ENCODE peak calls at places on chromosomes 2 and 18, in six cellular contexts. One of them, this sample, is unnamed.

GRCh38 chr2:39281391-39281790 is 37.6 kb upstream of the CDKL4 start:
- DNase-seq in tibial artery: no peak
- DNase-seq in HS-5: no peak
- DNase-seq in posterior cingulate gyrus: no peak
- DNase-seq in activated T-helper 1 cell treated with Interleukin-2 at 50 U/mL for 16 hours: no peak
- DNase-seq in activated CD4-positive, alpha-beta T cell treated with anti-CD3 and anti-CD28 coated beads, Interleukin-2, amount 50 U/mL, for 1 hour: no peak
- DNase-seq in this sample: no peak

GRCh38 chr2:187499941-187500532 is 52.0 kb upstream of the CALCRL start:
- DNase-seq in tibial artery: peak
- DNase-seq in HS-5: peak
- DNase-seq in posterior cingulate gyrus: peak
- DNase-seq in activated T-helper 1 cell treated with Interleukin-2 at 50 U/mL for 16 hours: no peak
- DNase-seq in activated CD4-positive, alpha-beta T cell treated with anti-CD3 and anti-CD28 coated beads, Interleukin-2, amount 50 U/mL, for 1 hour: no peak
- DNase-seq in this sample: no peak

GRCh38 chr2:232486558-232487384 is 863 bp downstream of the ECEL1 start:
- DNase-seq in tibial artery: no peak
- DNase-seq in HS-5: no peak
- DNase-seq in posterior cingulate gyrus: no peak
- DNase-seq in activated T-helper 1 cell treated with Interleukin-2 at 50 U/mL for 16 hours: no peak
- DNase-seq in activated CD4-positive, alpha-beta T cell treated with anti-CD3 and anti-CD28 coated beads, Interleukin-2, amount 50 U/mL, for 1 hour: no peak
- DNase-seq in this sample: peak

GRCh38 chr18:58225101-58225500 is 181.1 kb downstream of the NEDD4L start:
- DNase-seq in tibial artery: no peak
- DNase-seq in HS-5: no peak
- DNase-seq in posterior cingulate gyrus: no peak
- DNase-seq in activated T-helper 1 cell treated with Interleukin-2 at 50 U/mL for 16 hours: no peak
- DNase-seq in activated CD4-positive, alpha-beta T cell treated with anti-CD3 and anti-CD28 coated beads, Interleukin-2, amount 50 U/mL, for 1 hour: no peak
- DNase-seq in this sample: no peak

GRCh38 chr2:146602383-146602782 is 1242.4 kb upstream of the ACVR2A start:
- DNase-seq in tibial artery: no peak
- DNase-seq in HS-5: peak
- DNase-seq in posterior cingulate gyrus: no peak
- DNase-seq in activated T-helper 1 cell treated with Interleukin-2 at 50 U/mL for 16 hours: no peak
- DNase-seq in activated CD4-positive, alpha-beta T cell treated with anti-CD3 and anti-CD28 coated beads, Interleukin-2, amount 50 U/mL, for 1 hour: no peak
- DNase-seq in this sample: no peak

GRCh38 chr2:195559431-195559914 is 97.6 kb upstream of the SLC39A10 start:
- DNase-seq in tibial artery: no peak
- DNase-seq in HS-5: peak
- DNase-seq in posterior cingulate gyrus: no peak
- DNase-seq in activated T-helper 1 cell treated with Interleukin-2 at 50 U/mL for 16 hours: peak
- DNase-seq in activated CD4-positive, alpha-beta T cell treated with anti-CD3 and anti-CD28 coated beads, Interleukin-2, amount 50 U/mL, for 1 hour: peak
- DNase-seq in this sample: no peak

GRCh38 chr2:219073413-219074129 is 12.8 kb upstream of the IHH start:
- DNase-seq in tibial artery: no peak
- DNase-seq in HS-5: peak
- DNase-seq in posterior cingulate gyrus: no peak
- DNase-seq in activated T-helper 1 cell treated with Interleukin-2 at 50 U/mL for 16 hours: no peak
- DNase-seq in activated CD4-positive, alpha-beta T cell treated with anti-CD3 and anti-CD28 coated beads, Interleukin-2, amount 50 U/mL, for 1 hour: no peak
- DNase-seq in this sample: no peak

GRCh38 chr2:201966691-201967388 is 66.8 kb upstream of the FZD7 start:
- DNase-seq in tibial artery: no peak
- DNase-seq in HS-5: no peak
- DNase-seq in posterior cingulate gyrus: no peak
- DNase-seq in activated T-helper 1 cell treated with Interleukin-2 at 50 U/mL for 16 hours: no peak
- DNase-seq in activated CD4-positive, alpha-beta T cell treated with anti-CD3 and anti-CD28 coated beads, Interleukin-2, amount 50 U/mL, for 1 hour: no peak
- DNase-seq in this sample: no peak

GRCh38 chr2:235570966-235571692 is 77.3 kb downstream of the AGAP1 start:
- DNase-seq in tibial artery: no peak
- DNase-seq in HS-5: no peak
- DNase-seq in posterior cingulate gyrus: no peak
- DNase-seq in activated T-helper 1 cell treated with Interleukin-2 at 50 U/mL for 16 hours: no peak
- DNase-seq in activated CD4-positive, alpha-beta T cell treated with anti-CD3 and anti-CD28 coated beads, Interleukin-2, amount 50 U/mL, for 1 hour: no peak
- DNase-seq in this sample: no peak

GRCh38 chr2:183709829-183710228 is 585.6 kb downstream of the NUP35 start:
- DNase-seq in tibial artery: no peak
- DNase-seq in HS-5: no peak
- DNase-seq in posterior cingulate gyrus: no peak
- DNase-seq in activated T-helper 1 cell treated with Interleukin-2 at 50 U/mL for 16 hours: no peak
- DNase-seq in activated CD4-positive, alpha-beta T cell treated with anti-CD3 and anti-CD28 coated beads, Interleukin-2, amount 50 U/mL, for 1 hour: no peak
- DNase-seq in this sample: no peak

GRCh38 chr2:40540026-40540425 is 88.1 kb upstream of the SLC8A1 start:
- DNase-seq in tibial artery: no peak
- DNase-seq in HS-5: no peak
- DNase-seq in posterior cingulate gyrus: no peak
- DNase-seq in activated T-helper 1 cell treated with Interleukin-2 at 50 U/mL for 16 hours: no peak
- DNase-seq in activated CD4-positive, alpha-beta T cell treated with anti-CD3 and anti-CD28 coated beads, Interleukin-2, amount 50 U/mL, for 1 hour: no peak
- DNase-seq in this sample: no peak